ENCODE peak calls at places on chromosomes 11 and 22, in ten cellular contexts. Q is GM13976, V is A549, O is anterior cingulate cortex, X is AG04449, I is pons, M is MV-4-11, U is left lung, K is BJ, N is NB4. R is an unnamed sample.

GRCh38 chr11:123450593-123450992 is 20.5 kb downstream of the GRAMD1B start:
- DNase-seq in Q (no peak), V (no peak), O (no peak), X (no peak), I (no peak), M (no peak), U (no peak), K (no peak), N (no peak), R (no peak)

GRCh38 chr22:20063271-20064139 is 16.5 kb upstream of the DGCR8 start:
- DNase-seq in Q (no peak), V (no peak), O (no peak), X (no peak), I (no peak), M (no peak), U (no peak), K (no peak), N (no peak), R (no peak)

GRCh38 chr11:9956483-9956882 is 292.6 kb downstream of the SWAP70 start:
- DNase-seq in Q (no peak), V (no peak), O (no peak), X (no peak), I (no peak), M (no peak), U (no peak), K (no peak), N (no peak), R (no peak)

GRCh38 chr11:61007971-61008896 is 36.8 kb downstream of the CD6 start:
- DNase-seq in Q (no peak), V (no peak), O (no peak), X (no peak), I (no peak), M (no peak), U (no peak), K (no peak), N (no peak), R (peak)

GRCh38 chr11:29029452-29029851 is 921.3 kb downstream of the METTL15 start:
- DNase-seq in Q (no peak), V (no peak), O (no peak), X (no peak), I (no peak), M (no peak), U (no peak), K (no peak), N (no peak), R (no peak)

GRCh38 chr11:8033312-8033715 is 46.2 kb downstream of the EIF3F start:
- DNase-seq in Q (peak), V (peak), O (peak), X (no peak), I (peak), M (peak), U (peak), K (no peak), N (peak), R (peak)

GRCh38 chr11:42043312-42043711 is 583.9 kb upstream of the LRRC4C start:
- DNase-seq in Q (no peak), V (no peak), O (no peak), X (no peak), I (no peak), M (no peak), U (no peak), K (no peak), N (no peak), R (no peak)

GRCh38 chr11:71145368-71145767 is 107.0 kb downstream of the SHANK2 start:
- DNase-seq in Q (no peak), V (no peak), O (no peak), X (no peak), I (no peak), M (no peak), U (no peak), K (no peak), N (no peak), R (no peak)